ENCODE peak calls at places on chromosomes 1 and 21, in six cellular contexts. B is IMR-90, D is H1, K is mesenchymal stem cell, F is neuronal stem cell, R is trophoblast cell. M is an unnamed sample.

GRCh38 chr1:47449702-47450552 is 12.1 kb downstream of the FOXD2 start:
- DNase-seq in R (no peak), D (peak), B (no peak), K (no peak), F (no peak), M (peak)

GRCh38 chr1:32981003-32981909 is 16.6 kb upstream of the RNF19B start:
- DNase-seq in K (peak), B (peak), F (no peak), D (no peak), R (peak), M (no peak)

GRCh38 chr1:24112381-24113169 is 640 bp upstream of the MYOM3 start:
- DNase-seq in D (peak), B (peak), R (peak), K (peak), F (no peak), M (peak)

GRCh38 chr21:27371688-27372331 is 404.9 kb upstream of the ADAMTS5 start:
- DNase-seq in F (no peak), D (no peak), K (peak), B (peak), R (peak), M (no peak)

GRCh38 chr1:154621875-154622274 is 13.9 kb upstream of the ADAR start:
- DNase-seq in B (no peak), K (no peak), R (no peak), F (no peak), D (no peak), M (no peak)

GRCh38 chr1:109399326-109399957 is 1.7 kb upstream of the SORT1 start:
- DNase-seq in D (no peak), B (peak), R (peak), K (peak), F (peak), M (no peak)

GRCh38 chr1:9331016-9331415 is 38.3 kb downstream of the SPSB1 start:
- DNase-seq in R (no peak), D (no peak), F (no peak), B (no peak), K (no peak), M (no peak)

GRCh38 chr1:83735525-83735924 is 263.4 kb downstream of the TTLL7 start:
- DNase-seq in F (no peak), K (no peak), R (no peak), B (no peak), D (no peak), M (no peak)

GRCh38 chr1:23601104-23601967 is 42.0 kb upstream of the ID3 start:
- DNase-seq in K (no peak), R (no peak), B (no peak), F (no peak), D (no peak), M (no peak)

GRCh38 chr21:26945916-26946315 is 21.0 kb downstream of the ADAMTS5 start:
- DNase-seq in K (peak), D (no peak), B (no peak), R (no peak), F (no peak), M (no peak)

GRCh38 chr1:28553229-28553930 is 495 bp downstream of the TRNAU1AP start:
- DNase-seq in F (no peak), B (peak), K (peak), D (no peak), R (peak), M (no peak)

GRCh38 chr1:28551381-28551780 is 1.5 kb upstream of the TRNAU1AP start:
- DNase-seq in K (no peak), B (no peak), F (no peak), D (no peak), R (no peak), M (no peak)

GRCh38 chr1:28552482-28553228 is at the start of gene TRNAU1AP:
- DNase-seq in F (peak), K (peak), D (peak), B (peak), R (peak), M (peak)
- H4K91ac ChIP-seq in F (no peak), K (peak), D (no peak), B (peak), R (peak), M (no peak)

DNA sequence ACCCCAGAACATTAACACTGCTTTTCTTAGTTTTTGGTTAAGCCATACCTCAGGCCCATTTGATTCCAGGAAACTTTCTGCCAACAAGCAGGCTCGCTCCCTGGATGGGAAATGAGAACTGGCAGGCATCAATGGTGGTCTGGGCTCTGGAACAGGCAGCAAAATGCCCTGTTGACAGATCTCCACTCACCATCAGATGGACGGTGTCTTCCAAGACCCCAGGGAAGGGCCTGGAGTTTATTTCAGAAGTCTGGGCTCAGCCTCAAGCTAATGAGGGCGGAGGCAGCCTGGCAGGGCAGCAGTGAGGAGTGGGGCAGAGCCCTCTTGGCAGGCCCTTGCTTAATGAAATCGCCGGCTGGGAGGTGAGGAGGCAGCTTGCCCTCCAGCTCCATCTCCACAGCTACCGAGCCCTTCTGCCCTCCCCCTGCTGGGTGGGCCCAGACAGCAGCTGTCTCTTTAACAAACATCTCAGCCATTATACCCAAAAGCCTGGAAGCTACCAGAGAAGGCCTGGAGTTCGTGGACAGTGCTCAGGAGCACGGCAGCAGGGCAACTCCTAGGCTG is 22.0 kb upstream of the GRIK3 start:
- DNase-seq in R (no peak), D (no peak), K (no peak), F (no peak), B (no peak), M (peak)
- H2BK120ac ChIP-seq in R (no peak), D (no peak), K (no peak), F (no peak), B (no peak), M (no peak)

GRCh38 chr1:158046726-158047510 is 53.5 kb downstream of the KIRREL1 start:
- DNase-seq in F (no peak), D (no peak), R (no peak), B (no peak), K (no peak), M (no peak)
- H4K91ac ChIP-seq in F (no peak), D (no peak), R (no peak), B (no peak), K (no peak), M (no peak)

GRCh38 chr21:45869121-45870007 is 112.2 kb upstream of the COL6A1 start:
- DNase-seq in B (peak), F (no peak), K (peak), D (no peak), R (no peak), M (peak)
- H2BK120ac ChIP-seq in B (peak), F (no peak), K (no peak), D (no peak), R (no peak), M (no peak)

DNA sequence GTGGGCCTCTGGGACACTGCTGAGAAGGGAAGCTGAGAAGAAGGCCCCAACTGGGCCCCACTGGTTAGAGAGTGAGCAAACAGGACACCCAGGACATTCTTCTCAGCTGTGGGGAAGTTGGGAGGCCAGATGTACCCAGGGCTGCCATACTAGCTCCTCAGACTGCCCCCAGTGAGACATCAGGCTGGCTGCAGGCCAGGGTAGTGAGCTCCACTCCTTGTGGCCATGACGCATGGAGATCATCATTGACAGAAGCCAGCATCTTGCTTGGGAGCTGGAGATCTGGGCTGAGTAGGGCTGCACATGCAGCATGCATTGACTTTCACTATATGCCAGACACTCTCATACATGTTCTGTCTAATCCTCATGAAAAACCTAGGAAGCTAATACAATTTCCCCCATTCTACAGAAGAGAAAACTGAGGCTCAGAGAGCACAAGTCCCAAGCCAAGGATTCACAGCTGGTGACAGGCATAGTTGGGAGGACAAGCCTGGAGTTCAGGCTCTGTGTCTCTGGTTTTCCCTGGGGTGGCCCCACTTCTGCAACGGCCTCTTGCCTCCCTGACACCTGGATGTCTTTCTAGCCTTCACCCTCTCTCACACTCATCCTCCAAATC is 24.1 kb upstream of the MYCL start:
- DNase-seq in R (no peak), K (peak), B (peak), D (no peak), F (no peak), M (no peak)
- H4K91ac ChIP-seq in R (no peak), K (no peak), B (no peak), D (no peak), F (no peak), M (no peak)

GRCh38 chr1:88685239-88685604 is 1.1 kb downstream of the PKN2 start:
- DNase-seq in F (no peak), B (no peak), D (no peak), K (peak), R (peak), M (no peak)

GRCh38 chr1:88683516-88683847 is 591 bp upstream of the PKN2 start:
- DNase-seq in R (no peak), K (no peak), D (no peak), B (peak), F (no peak), M (no peak)

GRCh38 chr1:88681223-88681622 is 2.9 kb upstream of the PKN2 start:
- DNase-seq in R (no peak), F (no peak), D (no peak), K (no peak), B (no peak), M (no peak)

GRCh38 chr1:88684482-88685238 is 587 bp downstream of the PKN2 start:
- DNase-seq in F (peak), D (peak), B (peak), K (peak), R (peak), M (peak)

GRCh38 chr1:88683848-88684481 is at the start of gene PKN2:
- DNase-seq in D (peak), F (peak), K (peak), R (peak), B (peak), M (peak)
- H2BK120ac ChIP-seq in D (peak), F (peak), K (peak), R (peak), B (peak), M (no peak)

GRCh38 chr1:11681071-11681771 is at the start of gene MAD2L2:
- DNase-seq in R (peak), F (peak), K (peak), B (peak), D (peak), M (peak)
- H4K91ac ChIP-seq in R (peak), F (peak), K (peak), B (peak), D (peak), M (no peak)

GRCh38 chr1:87334351-87335174 is 5.9 kb downstream of the LMO4 start:
- DNase-seq in F (peak), D (peak), K (peak), R (peak), B (peak), M (peak)
- H2BK120ac ChIP-seq in F (no peak), D (no peak), K (peak), R (peak), B (peak), M (no peak)